ENCODE peak calls at places on chromosomes 12 and 14, in four cellular contexts. One of them, this sample, is unnamed.

GRCh38 chr12:1553987-1554982 is 40.1 kb downstream of the FBXL14 start:
- DNase-seq in amygdala: no peak
- DNase-seq in sigmoid colon: no peak
- DNase-seq in AG10803: no peak
- DNase-seq in this sample: no peak

GRCh38 chr12:124273630-124274029 is 21.3 kb upstream of the RFLNA start:
- DNase-seq in amygdala: no peak
- DNase-seq in sigmoid colon: no peak
- DNase-seq in AG10803: peak
- DNase-seq in this sample: no peak

GRCh38 chr12:49888461-49889151 is 15.1 kb downstream of the FAIM2 start:
- DNase-seq in amygdala: no peak
- DNase-seq in sigmoid colon: peak
- DNase-seq in AG10803: no peak
- DNase-seq in this sample: no peak

GRCh38 chr14:29339491-29339890 is 572.9 kb downstream of the FOXG1 start:
- DNase-seq in amygdala: no peak
- DNase-seq in sigmoid colon: no peak
- DNase-seq in AG10803: no peak
- DNase-seq in this sample: no peak

GRCh38 chr14:33655421-33655820 is 295.5 kb downstream of the EGLN3 start:
- DNase-seq in amygdala: no peak
- DNase-seq in sigmoid colon: no peak
- DNase-seq in AG10803: no peak
- DNase-seq in this sample: no peak

GRCh38 chr12:13144266-13144828 is 40.9 kb upstream of the GSG1 start:
- DNase-seq in amygdala: no peak
- DNase-seq in sigmoid colon: no peak
- DNase-seq in AG10803: no peak
- DNase-seq in this sample: no peak

GRCh38 chr14:35287481-35288013 is 4.6 kb upstream of the PSMA6 start:
- DNase-seq in amygdala: no peak
- DNase-seq in sigmoid colon: no peak
- DNase-seq in AG10803: no peak
- DNase-seq in this sample: no peak

GRCh38 chr12:45994736-45995135 is 4.4 kb upstream of the SCAF11 start:
- DNase-seq in amygdala: peak
- DNase-seq in sigmoid colon: no peak
- DNase-seq in AG10803: no peak
- DNase-seq in this sample: no peak

GRCh38 chr14:24339284-24340151 is at the start of gene RIPK3:
- DNase-seq in amygdala: no peak
- DNase-seq in sigmoid colon: no peak
- DNase-seq in AG10803: no peak
- DNase-seq in this sample: no peak

GRCh38 chr12:27207626-27208413 is 36.3 kb upstream of the STK38L start:
- DNase-seq in amygdala: no peak
- DNase-seq in sigmoid colon: no peak
- DNase-seq in AG10803: peak
- DNase-seq in this sample: no peak

GRCh38 chr14:74380172-74380571 is 31.9 kb downstream of the VRTN start:
- DNase-seq in amygdala: no peak
- DNase-seq in sigmoid colon: no peak
- DNase-seq in AG10803: peak
- DNase-seq in this sample: peak

GRCh38 chr12:40224439-40225291 is at the start of gene LRRK2:
- DNase-seq in amygdala: peak
- DNase-seq in sigmoid colon: peak
- DNase-seq in AG10803: peak
- DNase-seq in this sample: peak